ENCODE peak calls at places on chromosomes 13 and 19, in four cellular contexts. C, K, B and G are unnamed samples.

GRCh38 chr13:112668924-112669323 is 20.9 kb upstream of the ATP11A start:
- DNase-seq in B (peak; percentile 40), K (no peak), C (no peak), G (no peak)

GRCh38 chr13:109897988-109898623 is 111.7 kb upstream of the IRS2 start:
- DNase-seq in B (no peak), K (no peak), C (no peak), G (no peak)

GRCh38 chr13:95392597-95392996 is 91.3 kb upstream of the ABCC4 start:
- DNase-seq in C (no peak), K (no peak), B (no peak), G (no peak)

GRCh38 chr19:23509686-23510450 is 114.6 kb upstream of the ZNF91 start:
- DNase-seq in C (no peak), B (no peak), K (no peak), G (peak; percentile 9)

GRCh38 chr13:71209217-71209616 is 657.8 kb downstream of the DACH1 start:
- DNase-seq in C (no peak), B (no peak), K (no peak), G (no peak)

GRCh38 chr13:49044008-49044407 is 68.3 kb downstream of the FNDC3A start:
- DNase-seq in B (no peak), C (no peak), K (no peak), G (no peak)

GRCh38 chr13:110411316-110412105 is 104.4 kb downstream of the COL4A2 start:
- DNase-seq in B (no peak), K (no peak), C (no peak), G (no peak)

GRCh38 chr13:84994582-84994981 is 804.6 kb downstream of the SLITRK6 start:
- DNase-seq in K (no peak), B (no peak), C (no peak), G (no peak)

GRCh38 chr19:4060621-4061177 is 6.0 kb downstream of the ZBTB7A start:
- DNase-seq in B (peak; percentile 87), K (no peak), C (no peak), G (no peak)

GRCh38 chr13:59914556-59914955 is 249.2 kb downstream of the DIAPH3 start:
- DNase-seq in B (no peak), K (no peak), C (no peak), G (no peak)

GRCh38 chr13:31970237-31970930 is 61.2 kb upstream of the FRY start:
- DNase-seq in C (no peak), B (no peak), K (no peak), G (no peak)

GRCh38 chr19:2549701-2550191 is 73.8 kb downstream of the GADD45B start:
- DNase-seq in K (no peak), B (peak; percentile 97), C (peak; percentile 83), G (peak; percentile 62)

GRCh38 chr19:47704024-47704423 is 9.2 kb upstream of the EHD2 start:
- DNase-seq in B (no peak), K (no peak), C (no peak), G (no peak)

GRCh38 chr19:42606660-42607351 is 12.1 kb upstream of the CEACAM8 start:
- DNase-seq in B (no peak), C (peak; percentile 66), K (peak; percentile 37), G (peak; percentile 47)

GRCh38 chr13:44601596-44601995 is 25.5 kb upstream of the TSC22D1 start:
- DNase-seq in K (no peak), B (no peak), C (no peak), G (no peak)

GRCh38 chr13:70054572-70054971 is 53.1 kb upstream of the ATXN8OS start:
- DNase-seq in C (no peak), B (no peak), K (no peak), G (no peak)

GRCh38 chr19:8635422-8635821 is 5.0 kb downstream of the NFILZ start:
- DNase-seq in K (no peak), C (no peak), B (no peak), G (no peak)

GRCh38 chr13:105031306-105031705 is 1504.2 kb downstream of the EFNB2 start:
- DNase-seq in C (no peak), B (no peak), K (no peak), G (no peak)

GRCh38 chr19:39379865-39380399 is 11.0 kb downstream of the PAF1 start:
- DNase-seq in C (no peak), B (no peak), K (no peak), G (no peak)

GRCh38 chr13:110137677-110138008 is 169.3 kb downstream of the COL4A1 start:
- DNase-seq in K (peak; percentile 35), B (no peak), C (no peak), G (no peak)

GRCh38 chr13:99926014-99926731 is 45.4 kb downstream of the ZIC5 start:
- DNase-seq in K (peak; percentile 15), B (no peak), C (peak; percentile 70), G (no peak)

GRCh38 chr19:6239401-6239844 is 40.4 kb downstream of the MLLT1 start:
- DNase-seq in B (no peak), K (no peak), C (no peak), G (no peak)

DNA sequence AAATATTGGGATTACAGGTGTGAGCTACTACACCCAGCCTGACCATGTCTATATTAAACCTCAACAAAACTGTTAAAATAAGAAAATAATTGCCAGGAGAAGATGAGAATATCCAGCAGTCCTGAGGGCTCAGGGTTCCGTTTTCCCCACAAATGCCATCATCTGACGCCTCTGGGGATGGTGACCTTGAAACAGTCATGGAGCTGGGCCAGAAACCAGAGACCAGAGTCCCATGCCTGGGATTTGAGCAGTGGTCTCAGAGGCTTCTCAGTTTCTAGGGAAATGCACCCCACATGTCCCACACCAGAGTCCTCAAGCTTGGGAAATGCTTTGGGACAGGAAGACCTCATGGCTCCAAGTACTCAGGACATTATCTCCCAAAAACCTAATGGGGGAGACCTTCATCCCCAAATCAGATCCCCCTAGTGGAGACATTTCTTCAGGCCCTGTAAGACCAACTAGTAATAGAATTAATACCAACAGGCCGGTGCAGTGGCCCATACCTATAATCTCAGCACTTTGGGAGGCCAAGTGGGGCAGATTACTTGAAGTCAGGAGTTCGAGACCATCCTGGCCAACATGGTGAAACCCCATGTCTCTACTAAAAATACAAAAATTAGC is 2.9 kb upstream of the MAP1S start:
- DNase-seq in B (no peak), K (no peak), C (no peak), G (peak; percentile 23)
- TF ChIP-seq CTCF in B (no peak), K (peak; percentile 24), C (no peak), G (peak; percentile 18)

DNA sequence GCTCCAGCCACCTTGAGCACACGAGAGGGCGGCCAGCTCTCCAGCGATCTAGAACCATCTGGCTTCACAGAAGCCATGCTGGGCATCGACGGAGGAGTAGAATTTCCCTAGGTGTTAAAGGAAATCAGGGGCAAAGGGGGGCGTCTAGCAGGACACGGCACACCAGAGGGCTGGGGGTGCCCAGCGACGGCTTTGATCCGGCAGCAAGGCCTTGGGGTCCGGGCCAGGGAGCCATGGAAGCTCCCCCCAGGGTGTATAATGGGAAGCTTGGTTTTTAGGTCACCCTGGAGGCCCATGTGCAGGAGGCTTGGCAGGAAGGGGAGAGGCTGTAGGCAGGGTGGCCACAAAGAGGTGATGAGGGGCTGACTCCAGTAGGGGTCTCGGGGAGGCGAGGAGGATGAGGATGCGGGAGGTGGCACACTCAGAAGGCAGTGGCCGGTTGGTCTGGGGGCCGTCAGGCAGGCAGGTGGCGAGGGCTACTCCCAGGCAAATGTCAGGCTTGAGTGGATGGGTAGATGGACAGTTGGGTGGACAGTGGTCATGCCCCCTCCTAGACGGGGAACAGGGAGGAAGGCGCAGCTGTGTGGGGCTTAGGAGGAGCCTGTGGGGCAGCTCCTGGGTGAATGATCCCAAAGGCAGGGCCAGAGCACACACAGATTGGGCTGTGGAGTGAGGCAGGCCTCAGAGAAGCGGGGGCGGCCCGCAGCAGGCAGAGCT is 5.6 kb downstream of the KMT5C start:
- DNase-seq in B (no peak), K (no peak), C (no peak), G (no peak)
- TF ChIP-seq POLR2A in B (no peak), K (no peak), C (no peak), G (no peak)

GRCh38 chr13:46962286-46962941 is 65.6 kb upstream of the HTR2A start:
- DNase-seq in B (no peak), C (no peak), K (no peak), G (peak; percentile 34)
- TF ChIP-seq CTCF in B (no peak), C (no peak), K (peak; percentile 55), G (peak; percentile 66)

DNA sequence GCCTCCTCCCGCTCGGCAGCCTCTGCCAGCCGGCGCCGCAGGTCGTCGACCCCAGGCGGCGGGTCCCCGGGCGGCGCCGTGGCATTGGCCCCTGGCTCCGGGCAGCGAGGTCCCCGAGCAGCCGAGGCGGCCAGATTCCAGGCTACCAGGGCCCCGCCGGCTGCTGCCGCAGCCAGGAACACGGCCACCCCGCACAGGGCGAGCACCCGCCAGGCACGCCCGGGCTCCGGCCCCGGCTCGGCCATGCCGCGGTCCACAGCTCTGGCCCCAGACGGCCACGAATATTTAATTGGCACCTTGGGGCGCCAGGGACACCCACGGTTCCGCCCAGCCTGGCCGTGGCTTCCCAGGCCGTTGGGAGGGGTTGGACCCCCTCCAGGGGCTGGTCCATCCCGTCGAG is at the start of gene CCDC194:
- DNase-seq in B (no peak), K (no peak), C (no peak), G (no peak)
- TF ChIP-seq POLR2A in B (no peak), K (no peak), C (no peak), G (no peak)

DNA sequence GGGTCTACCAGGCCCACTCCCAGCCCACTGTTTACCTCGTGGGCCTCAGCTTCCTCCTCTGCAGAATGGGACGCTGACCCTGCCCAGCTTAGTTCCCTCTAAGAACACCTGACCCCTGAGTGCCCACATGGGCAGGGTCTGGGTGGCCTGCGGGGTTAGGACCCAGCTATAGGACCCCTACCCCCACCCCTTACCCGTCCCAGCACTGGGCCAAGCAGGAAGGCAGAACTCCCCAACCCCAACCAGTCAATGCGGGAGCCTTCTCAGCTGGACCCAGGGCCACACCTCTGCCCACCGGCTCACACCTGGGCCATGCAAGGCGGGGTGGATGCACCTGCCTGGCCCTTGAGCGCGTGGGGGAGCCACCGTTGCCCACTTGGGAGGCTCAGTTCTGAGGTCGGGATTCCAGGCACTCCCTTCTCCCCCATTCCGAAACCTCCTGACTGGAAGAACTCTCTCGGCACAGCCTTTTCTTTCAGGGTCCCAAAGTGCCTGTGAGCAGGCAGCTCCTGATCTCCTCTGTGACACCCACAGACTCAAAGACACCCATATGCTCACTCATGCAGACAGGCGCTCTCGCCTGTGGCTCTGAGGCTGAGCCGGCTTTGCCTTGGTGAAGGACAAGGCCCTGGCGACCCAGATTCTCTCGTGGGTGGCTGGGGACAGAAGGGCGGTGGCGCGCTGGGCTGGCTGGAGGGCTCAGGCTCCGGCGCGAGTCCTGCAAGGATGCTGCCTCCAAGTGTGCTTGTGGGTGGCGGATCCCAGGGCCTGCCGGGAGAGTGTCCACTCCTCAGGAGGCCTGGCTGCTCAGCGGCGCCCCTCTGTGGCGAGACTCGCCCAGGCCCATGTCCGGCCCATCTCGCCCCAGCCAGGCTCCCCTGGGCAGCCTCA is 27.9 kb upstream of the PARP4 start:
- DNase-seq in C (no peak), K (no peak), B (no peak), G (peak; percentile 22)
- TF ChIP-seq CTCF in C (no peak), K (peak; percentile 49), B (no peak), G (no peak)